ENCODE peak calls at places on chromosomes 16 and 17, in five cellular contexts. R, D, T, S and M are unnamed samples.

GRCh38 chr17:58503876-58504275 is 10.6 kb downstream of the MTMR4 start:
- DNase-seq in R (no peak), D (no peak), T (no peak), S (no peak), M (no peak)

GRCh38 chr16:31696968-31697743 is 169.5 kb downstream of the AHSP start:
- DNase-seq in R (no peak), D (peak; percentile 53), T (peak; percentile 41), S (peak; percentile 50), M (no peak)

GRCh38 chr16:75022567-75022966 is 23.7 kb downstream of the ZNRF1 start:
- DNase-seq in R (no peak), D (no peak), T (no peak), S (no peak), M (no peak)

GRCh38 chr16:3690991-3691720 is 26.2 kb downstream of the TRAP1 start:
- DNase-seq in R (no peak), D (no peak), T (peak; percentile 3), S (peak; percentile 4), M (no peak)

GRCh38 chr16:69565611-69566436 is at the start of gene NFAT5:
- DNase-seq in R (peak; percentile 94), D (peak; percentile 74), T (peak; percentile 84), S (peak; percentile 97), M (peak; percentile 95)

GRCh38 chr17:8163978-8164814 is 1.4 kb upstream of the VAMP2 start:
- DNase-seq in R (peak; percentile 72), D (peak; percentile 59), T (peak; percentile 66), S (peak; percentile 73), M (no peak)

GRCh38 chr16:49342336-49343265 is 31.0 kb upstream of the C16orf78 start:
- DNase-seq in R (no peak), D (no peak), T (no peak), S (no peak), M (no peak)

GRCh38 chr17:12316021-12316420 is 295.3 kb downstream of the MAP2K4 start:
- DNase-seq in R (no peak), D (peak; percentile 64), T (no peak), S (no peak), M (no peak)

GRCh38 chr17:33520404-33521032 is 227.4 kb upstream of the ASIC2 start:
- DNase-seq in R (peak; percentile 85), D (peak; percentile 1), T (peak; percentile 54), S (peak; percentile 67), M (peak; percentile 71)

GRCh38 chr16:11605564-11605886 is 18.8 kb upstream of the LITAF start:
- DNase-seq in R (no peak), D (no peak), T (no peak), S (no peak), M (no peak)

GRCh38 chr17:27469256-27469655 is 13.0 kb downstream of the KSR1 start:
- DNase-seq in R (no peak), D (no peak), T (no peak), S (no peak), M (no peak)

GRCh38 chr17:9434502-9435113 is 141.0 kb downstream of the STX8 start:
- DNase-seq in R (no peak), D (no peak), T (no peak), S (peak; percentile 49), M (no peak)

GRCh38 chr17:78374631-78375274 is 3.7 kb upstream of the PGS1 start:
- DNase-seq in R (peak; percentile 77), D (peak; percentile 90), T (peak; percentile 90), S (peak; percentile 96), M (peak; percentile 75)

GRCh38 chr16:21104124-21104860 is 46.4 kb downstream of the DNAH3 start:
- DNase-seq in R (no peak), D (peak; percentile 68), T (peak; percentile 18), S (no peak), M (no peak)

GRCh38 chr17:38567350-38567749 is 38.4 kb downstream of the SRCIN1 start:
- DNase-seq in R (no peak), D (no peak), T (no peak), S (no peak), M (no peak)

GRCh38 chr17:17737938-17738894 is 57.0 kb downstream of the RAI1 start:
- DNase-seq in R (peak; percentile 76), D (no peak), T (peak; percentile 40), S (no peak), M (no peak)

GRCh38 chr17:7043195-7043543 is 723 bp downstream of the SLC16A11 start:
- DNase-seq in R (no peak), D (no peak), T (no peak), S (no peak), M (no peak)

GRCh38 chr16:17241264-17241835 is 229.4 kb downstream of the XYLT1 start:
- DNase-seq in R (no peak), D (no peak), T (no peak), S (no peak), M (no peak)

GRCh38 chr17:80204626-80205468 is 15.3 kb downstream of the SGSH start:
- DNase-seq in R (peak; percentile 36), D (no peak), T (no peak), S (no peak), M (no peak)

GRCh38 chr16:74100405-74101316 is 196.0 kb upstream of the PSMD7 start:
- DNase-seq in R (no peak), D (no peak), T (no peak), S (peak; percentile 85), M (no peak)

GRCh38 chr16:56775162-56775561 is 45.2 kb downstream of the NUP93 start:
- DNase-seq in R (no peak), D (no peak), T (no peak), S (no peak), M (no peak)

GRCh38 chr16:56780646-56781045 is 50.7 kb downstream of the NUP93 start:
- DNase-seq in R (no peak), D (no peak), T (no peak), S (no peak), M (no peak)

GRCh38 chr16:56776562-56776961 is 46.6 kb downstream of the NUP93 start:
- DNase-seq in R (no peak), D (no peak), T (no peak), S (no peak), M (no peak)

GRCh38 chr16:56779956-56780355 is 50.0 kb downstream of the NUP93 start:
- DNase-seq in R (no peak), D (no peak), T (no peak), S (no peak), M (no peak)

GRCh38 chr16:56777533-56777932 is 47.6 kb downstream of the NUP93 start:
- DNase-seq in R (no peak), D (no peak), T (no peak), S (no peak), M (no peak)
- H3K4ac ChIP-seq in R (no peak overlapping the region), D (no peak overlapping the region), T (no peak overlapping the region), S (no peak overlapping the region), M (no peak overlapping the region)

DNA sequence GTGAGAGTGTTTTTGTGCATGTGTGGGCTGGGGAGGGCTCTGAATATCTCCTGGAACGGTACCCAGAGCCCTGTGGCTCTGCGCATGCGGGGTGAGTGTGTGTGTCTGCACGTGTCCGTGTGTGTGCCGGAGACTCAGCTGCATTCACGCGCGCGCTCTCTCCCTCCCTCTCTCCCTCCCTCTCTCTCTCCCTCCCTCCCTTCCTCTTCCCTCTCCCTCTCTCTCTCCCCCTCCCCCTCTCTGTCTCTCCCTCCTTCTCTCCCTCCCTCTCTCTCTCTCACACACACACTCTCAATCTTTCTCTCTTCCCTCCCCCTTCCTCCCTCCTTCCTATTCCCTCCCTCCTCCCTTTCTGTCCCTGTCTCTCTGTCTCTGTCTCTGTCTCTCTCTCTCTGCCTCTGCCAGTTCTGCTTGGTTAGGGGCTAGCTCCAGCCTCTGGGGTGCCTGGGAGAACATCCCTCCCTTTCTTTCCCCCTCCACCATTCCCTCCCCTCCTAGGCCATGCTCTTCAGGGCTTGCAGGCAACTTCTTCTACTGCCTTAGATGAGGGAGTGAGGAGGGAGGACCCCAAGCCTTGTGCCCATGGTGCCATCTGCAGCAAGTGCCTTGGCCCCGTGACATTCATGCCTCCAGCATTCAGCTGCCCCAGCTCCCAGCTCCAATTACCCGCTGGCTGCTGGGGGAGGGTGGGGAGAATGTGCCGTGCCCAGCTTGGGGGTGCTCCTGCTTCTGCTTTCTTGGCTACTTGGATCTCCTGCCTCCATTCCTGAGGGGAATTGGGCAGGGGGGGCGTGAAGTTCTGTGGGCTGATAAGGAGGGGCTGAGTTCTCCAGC is 6.4 kb downstream of the THRA start:
- DNase-seq in R (peak; percentile 57), D (peak; percentile 84), T (peak; percentile 85), S (peak; percentile 47), M (no peak)
- H3K4ac ChIP-seq in R (no peak overlapping the region), D (peak overlapping the region; percentile 96), T (peak overlapping the region; percentile 65), S (no peak overlapping the region), M (peak overlapping the region; percentile 43)

GRCh38 chr16:81492965-81493754 is 48.6 kb downstream of the CMIP start:
- DNase-seq in R (no peak), D (no peak), T (no peak), S (no peak), M (no peak)
- H3K4ac ChIP-seq in R (no peak overlapping the region), D (peak overlapping the region; percentile 37), T (peak overlapping the region; percentile 6), S (no peak overlapping the region), M (peak overlapping the region; percentile 47)

GRCh38 chr17:81286491-81287145 is 8.5 kb downstream of the SLC38A10 start:
- DNase-seq in R (no peak), D (no peak), T (no peak), S (no peak), M (no peak)
- H3K4ac ChIP-seq in R (no peak overlapping the region), D (no peak overlapping the region), T (no peak overlapping the region), S (no peak overlapping the region), M (no peak overlapping the region)

GRCh38 chr16:81604960-81605383 is 160.4 kb downstream of the CMIP start:
- DNase-seq in R (no peak), D (peak; percentile 75), T (peak; percentile 88), S (no peak), M (no peak)

GRCh38 chr16:81608515-81609209 is 164.1 kb downstream of the CMIP start:
- DNase-seq in R (no peak), D (peak; percentile 65), T (peak; percentile 79), S (no peak), M (no peak)

GRCh38 chr16:81607006-81607405 is 162.4 kb downstream of the CMIP start:
- DNase-seq in R (no peak), D (no peak), T (no peak), S (no peak), M (no peak)

GRCh38 chr16:81607805-81608514 is 163.4 kb downstream of the CMIP start:
- DNase-seq in R (no peak), D (no peak), T (no peak), S (no peak), M (no peak)

DNA sequence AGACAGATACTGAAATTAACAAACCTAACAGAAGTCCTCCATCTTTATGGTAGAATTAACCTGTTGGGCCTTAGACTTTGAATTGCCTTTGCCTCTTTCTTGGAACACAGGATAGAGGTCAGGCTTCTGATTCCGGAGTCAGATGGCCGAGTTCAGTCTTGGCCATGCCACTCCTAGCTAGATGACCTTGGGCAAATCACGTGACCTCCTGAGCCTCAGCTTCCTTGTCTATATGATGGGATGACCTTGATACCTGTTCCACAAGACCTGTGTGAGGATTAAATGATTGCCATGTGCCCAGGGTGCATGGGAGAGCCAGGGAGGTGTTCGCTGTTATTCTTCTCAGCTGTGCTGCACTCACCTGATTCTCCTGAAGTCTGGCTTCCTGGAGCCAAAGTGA is 161.4 kb downstream of the CMIP start:
- DNase-seq in R (no peak), D (no peak), T (no peak), S (no peak), M (no peak)
- H3K4ac ChIP-seq in R (no peak overlapping the region), D (no peak overlapping the region), T (no peak overlapping the region), S (no peak overlapping the region), M (no peak overlapping the region)

GRCh38 chr17:46181940-46182339 is 11.3 kb downstream of the KANSL1 start:
- DNase-seq in R (no peak), D (no peak), T (no peak), S (no peak), M (no peak)
- H3K4ac ChIP-seq in R (no peak overlapping the region), D (no peak overlapping the region), T (no peak overlapping the region), S (no peak overlapping the region), M (no peak overlapping the region)